ENCODE peak calls at places on chromosomes 7 and 10, in seven cellular contexts. One of them, this sample, is unnamed.
A peak's percentile ranks its signal among the peaks of the same experiment; 100 is the strongest.

GRCh38 chr7:77531038-77531437 is 6.1 kb upstream of the PTPN12 start:
- DNase-seq in spleen: no peak
- DNase-seq in CD14-positive monocyte: no peak
- DNase-seq in astrocyte of the spinal cord: no peak
- DNase-seq in GM10248: peak; percentile 19
- DNase-seq in astrocyte of the cerebellum: no peak
- DNase-seq in AG04449: no peak
- DNase-seq in this sample: no peak

GRCh38 chr7:20033621-20034200 is 183.5 kb downstream of the MACC1 start:
- DNase-seq in spleen: no peak
- DNase-seq in CD14-positive monocyte: no peak
- DNase-seq in astrocyte of the spinal cord: peak; percentile 56
- DNase-seq in GM10248: no peak
- DNase-seq in astrocyte of the cerebellum: no peak
- DNase-seq in AG04449: peak; percentile 73
- DNase-seq in this sample: no peak

GRCh38 chr10:30155401-30155800 is 96.0 kb upstream of the JCAD start:
- DNase-seq in spleen: no peak
- DNase-seq in CD14-positive monocyte: no peak
- DNase-seq in astrocyte of the spinal cord: peak; percentile 85
- DNase-seq in GM10248: no peak
- DNase-seq in astrocyte of the cerebellum: peak; percentile 85
- DNase-seq in AG04449: no peak
- DNase-seq in this sample: peak; percentile 44

GRCh38 chr7:149883452-149883861 is 9.7 kb downstream of the ATP6V0E2 start:
- DNase-seq in spleen: no peak
- DNase-seq in CD14-positive monocyte: peak; percentile 40
- DNase-seq in astrocyte of the spinal cord: peak; percentile 35
- DNase-seq in GM10248: peak; percentile 70
- DNase-seq in astrocyte of the cerebellum: peak; percentile 16
- DNase-seq in AG04449: no peak
- DNase-seq in this sample: peak; percentile 64

GRCh38 chr7:134935701-134936100 is 50.6 kb upstream of the AGBL3 start:
- DNase-seq in spleen: no peak
- DNase-seq in CD14-positive monocyte: no peak
- DNase-seq in astrocyte of the spinal cord: peak; percentile 34
- DNase-seq in GM10248: no peak
- DNase-seq in astrocyte of the cerebellum: peak; percentile 23
- DNase-seq in AG04449: no peak
- DNase-seq in this sample: no peak

GRCh38 chr10:75431180-75432111 is at the start of gene LRMDA:
- DNase-seq in spleen: peak; percentile 90
- DNase-seq in CD14-positive monocyte: peak; percentile 59
- DNase-seq in astrocyte of the spinal cord: no peak
- DNase-seq in GM10248: peak; percentile 34
- DNase-seq in astrocyte of the cerebellum: no peak
- DNase-seq in AG04449: no peak
- DNase-seq in this sample: peak; percentile 70

GRCh38 chr7:105118612-105119600 is 104.9 kb downstream of the KMT2E start:
- DNase-seq in spleen: no peak
- DNase-seq in CD14-positive monocyte: no peak
- DNase-seq in astrocyte of the spinal cord: no peak
- DNase-seq in GM10248: no peak
- DNase-seq in astrocyte of the cerebellum: no peak
- DNase-seq in AG04449: no peak
- DNase-seq in this sample: peak; percentile 8

GRCh38 chr10:113216068-113216467 is 266.0 kb downstream of the TCF7L2 start:
- DNase-seq in spleen: no peak
- DNase-seq in CD14-positive monocyte: no peak
- DNase-seq in astrocyte of the spinal cord: peak; percentile 20
- DNase-seq in GM10248: no peak
- DNase-seq in astrocyte of the cerebellum: no peak
- DNase-seq in AG04449: no peak
- DNase-seq in this sample: no peak

GRCh38 chr10:122029503-122030199 is 40.7 kb downstream of the TACC2 start:
- DNase-seq in spleen: no peak
- DNase-seq in CD14-positive monocyte: no peak
- DNase-seq in astrocyte of the spinal cord: no peak
- DNase-seq in GM10248: no peak
- DNase-seq in astrocyte of the cerebellum: no peak
- DNase-seq in AG04449: no peak
- DNase-seq in this sample: no peak
- TF ChIP-seq CTCF in spleen: no peak
- TF ChIP-seq CTCF in CD14-positive monocyte: no peak
- TF ChIP-seq CTCF in astrocyte of the spinal cord: no peak
- TF ChIP-seq CTCF in GM10248: no peak
- TF ChIP-seq CTCF in astrocyte of the cerebellum: peak; percentile 26
- TF ChIP-seq CTCF in AG04449: no peak
- TF ChIP-seq CTCF in this sample: no peak

DNA sequence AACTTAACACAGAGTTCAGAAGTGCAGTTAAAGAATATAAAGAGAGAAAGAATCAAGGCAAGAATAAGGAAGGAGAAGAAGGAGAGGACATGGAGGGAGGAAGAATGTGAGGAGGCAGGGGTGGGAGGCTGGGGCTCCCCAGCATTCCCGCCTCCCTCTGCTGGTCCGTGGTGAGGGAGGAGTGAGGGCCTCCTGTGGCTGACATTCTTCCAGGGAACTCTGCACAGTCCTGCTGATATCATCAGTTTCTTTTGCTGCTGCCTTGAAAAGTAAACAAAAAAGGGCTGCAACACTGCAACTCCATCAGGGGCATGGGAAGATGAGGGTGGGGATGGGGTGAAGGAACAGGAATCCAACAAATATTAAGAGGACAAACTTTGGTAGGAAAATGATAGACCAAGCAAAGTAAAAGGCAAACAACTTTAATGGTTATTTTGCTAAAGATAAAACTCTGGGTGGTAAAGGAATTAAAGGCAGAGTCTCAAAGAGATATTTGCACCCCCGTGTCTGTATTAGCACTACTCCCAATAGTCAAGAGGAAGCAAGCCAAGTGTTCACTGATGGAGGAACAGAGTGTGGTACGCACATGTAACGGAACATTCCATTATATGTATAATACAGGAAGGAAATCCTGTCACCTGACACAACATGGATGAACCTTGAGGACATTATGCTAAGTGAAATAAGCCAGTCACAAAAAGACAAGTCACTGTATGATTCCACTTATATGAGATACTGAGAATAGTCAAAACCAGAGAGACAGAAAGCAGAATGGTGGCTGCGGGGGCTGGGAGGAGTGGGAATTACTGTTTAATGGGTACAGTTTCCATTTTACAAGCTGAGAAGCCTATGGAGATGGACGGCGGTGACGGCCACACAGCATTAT is 8.0 kb upstream of the SPOCK2 start:
- DNase-seq in spleen: no peak
- DNase-seq in CD14-positive monocyte: no peak
- DNase-seq in astrocyte of the spinal cord: peak; percentile 70
- DNase-seq in GM10248: no peak
- DNase-seq in astrocyte of the cerebellum: peak; percentile 37
- DNase-seq in AG04449: peak; percentile 1
- DNase-seq in this sample: no peak
- TF ChIP-seq CTCF in spleen: no peak
- TF ChIP-seq CTCF in CD14-positive monocyte: no peak
- TF ChIP-seq CTCF in astrocyte of the spinal cord: peak; percentile 15
- TF ChIP-seq CTCF in GM10248: no peak
- TF ChIP-seq CTCF in astrocyte of the cerebellum: peak; percentile 19
- TF ChIP-seq CTCF in AG04449: peak; percentile 21
- TF ChIP-seq CTCF in this sample: no peak

GRCh38 chr10:133274751-133275682 is 1.7 kb downstream of the ADAM8 start:
- DNase-seq in spleen: peak; percentile 94
- DNase-seq in CD14-positive monocyte: peak; percentile 89
- DNase-seq in astrocyte of the spinal cord: no peak
- DNase-seq in GM10248: peak; percentile 88
- DNase-seq in astrocyte of the cerebellum: no peak
- DNase-seq in AG04449: no peak
- DNase-seq in this sample: peak; percentile 93
- TF ChIP-seq CTCF in spleen: no peak
- TF ChIP-seq CTCF in CD14-positive monocyte: no peak
- TF ChIP-seq CTCF in astrocyte of the spinal cord: peak; percentile 24
- TF ChIP-seq CTCF in GM10248: no peak
- TF ChIP-seq CTCF in astrocyte of the cerebellum: no peak
- TF ChIP-seq CTCF in AG04449: peak; percentile 4
- TF ChIP-seq CTCF in this sample: no peak

GRCh38 chr10:31314256-31315183 is 4.5 kb upstream of the ZEB1 start:
- DNase-seq in spleen: no peak
- DNase-seq in CD14-positive monocyte: no peak
- DNase-seq in astrocyte of the spinal cord: peak; percentile 31
- DNase-seq in GM10248: no peak
- DNase-seq in astrocyte of the cerebellum: no peak
- DNase-seq in AG04449: no peak
- DNase-seq in this sample: no peak
- TF ChIP-seq CTCF in spleen: no peak
- TF ChIP-seq CTCF in CD14-positive monocyte: no peak
- TF ChIP-seq CTCF in astrocyte of the spinal cord: no peak
- TF ChIP-seq CTCF in GM10248: no peak
- TF ChIP-seq CTCF in astrocyte of the cerebellum: no peak
- TF ChIP-seq CTCF in AG04449: no peak
- TF ChIP-seq CTCF in this sample: no peak

DNA sequence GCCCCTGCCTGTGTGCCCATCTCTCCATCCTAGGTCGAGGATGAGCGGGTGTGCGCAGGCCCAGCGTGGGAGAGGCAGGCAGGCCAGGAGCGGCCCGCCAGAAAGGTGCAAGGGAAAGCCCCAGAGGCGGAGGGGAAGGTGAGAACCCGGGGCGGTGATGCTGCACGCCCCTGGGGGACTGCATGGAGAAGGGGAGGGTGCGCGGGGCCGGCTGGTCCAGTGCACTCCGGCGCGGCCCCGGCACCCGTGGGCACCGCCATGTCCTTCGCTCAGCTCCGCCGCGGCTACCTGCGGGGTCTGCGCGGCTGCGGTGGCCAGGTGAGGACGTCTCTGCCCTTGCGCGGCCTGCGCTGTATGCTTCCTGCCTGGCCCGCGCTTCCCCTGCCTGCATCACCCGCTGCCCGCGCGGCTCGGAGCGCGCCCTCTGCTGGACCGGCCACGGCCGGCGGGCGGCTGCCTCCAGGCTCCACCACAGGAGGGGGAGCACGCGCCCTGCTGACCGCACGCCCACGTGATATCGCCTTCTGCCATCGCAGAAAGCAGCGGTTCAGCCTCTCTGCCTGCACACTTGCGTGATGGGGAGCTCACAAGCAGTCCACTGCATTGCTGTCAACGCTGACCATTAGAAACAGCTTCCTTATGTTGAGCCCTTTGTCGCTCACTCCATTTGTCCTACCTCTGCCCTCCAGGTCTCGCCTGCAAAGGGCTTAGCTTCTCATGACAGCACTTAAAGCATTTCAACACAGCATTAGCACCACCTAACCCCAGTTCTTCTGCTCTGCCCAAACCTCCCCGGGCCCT is 73.9 kb downstream of the CXCL12 start:
- DNase-seq in spleen: peak; percentile 91
- DNase-seq in CD14-positive monocyte: peak; percentile 55
- DNase-seq in astrocyte of the spinal cord: peak; percentile 75
- DNase-seq in GM10248: peak; percentile 83
- DNase-seq in astrocyte of the cerebellum: no peak
- DNase-seq in AG04449: no peak
- DNase-seq in this sample: peak; percentile 89
- TF ChIP-seq CTCF in spleen: peak; percentile 91
- TF ChIP-seq CTCF in CD14-positive monocyte: peak; percentile 80
- TF ChIP-seq CTCF in astrocyte of the spinal cord: peak; percentile 69
- TF ChIP-seq CTCF in GM10248: peak; percentile 90
- TF ChIP-seq CTCF in astrocyte of the cerebellum: peak; percentile 80
- TF ChIP-seq CTCF in AG04449: peak; percentile 91
- TF ChIP-seq CTCF in this sample: peak; percentile 97

DNA sequence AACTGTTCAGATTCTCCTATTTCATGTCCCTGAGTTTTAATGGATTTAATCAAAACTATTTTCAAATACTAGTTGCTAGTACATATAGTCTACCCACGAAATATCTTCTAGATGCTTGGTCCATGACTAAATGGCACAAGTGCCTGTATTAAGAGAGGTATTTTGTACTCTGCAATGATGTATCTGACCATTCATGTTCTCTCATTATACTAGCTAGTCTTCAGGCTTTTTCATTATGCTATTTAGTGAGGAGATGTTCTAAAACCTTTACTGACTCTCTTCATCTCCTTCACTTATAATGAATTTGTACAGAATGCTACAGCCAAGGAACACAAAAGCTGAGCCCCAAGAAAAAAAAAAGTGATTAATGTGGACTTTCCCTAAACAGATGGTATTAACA is 222.5 kb downstream of the AHR start:
- DNase-seq in spleen: no peak
- DNase-seq in CD14-positive monocyte: no peak
- DNase-seq in astrocyte of the spinal cord: no peak
- DNase-seq in GM10248: no peak
- DNase-seq in astrocyte of the cerebellum: no peak
- DNase-seq in AG04449: no peak
- DNase-seq in this sample: no peak
- TF ChIP-seq CTCF in spleen: no peak
- TF ChIP-seq CTCF in CD14-positive monocyte: no peak
- TF ChIP-seq CTCF in astrocyte of the spinal cord: no peak
- TF ChIP-seq CTCF in GM10248: no peak
- TF ChIP-seq CTCF in astrocyte of the cerebellum: no peak
- TF ChIP-seq CTCF in AG04449: no peak
- TF ChIP-seq CTCF in this sample: no peak

GRCh38 chr7:36659638-36660341 is 64.5 kb downstream of the AOAH start:
- DNase-seq in spleen: no peak
- DNase-seq in CD14-positive monocyte: no peak
- DNase-seq in astrocyte of the spinal cord: no peak
- DNase-seq in GM10248: no peak
- DNase-seq in astrocyte of the cerebellum: no peak
- DNase-seq in AG04449: no peak
- DNase-seq in this sample: no peak
- TF ChIP-seq CTCF in spleen: no peak
- TF ChIP-seq CTCF in CD14-positive monocyte: no peak
- TF ChIP-seq CTCF in astrocyte of the spinal cord: no peak
- TF ChIP-seq CTCF in GM10248: no peak
- TF ChIP-seq CTCF in astrocyte of the cerebellum: no peak
- TF ChIP-seq CTCF in AG04449: no peak
- TF ChIP-seq CTCF in this sample: no peak

DNA sequence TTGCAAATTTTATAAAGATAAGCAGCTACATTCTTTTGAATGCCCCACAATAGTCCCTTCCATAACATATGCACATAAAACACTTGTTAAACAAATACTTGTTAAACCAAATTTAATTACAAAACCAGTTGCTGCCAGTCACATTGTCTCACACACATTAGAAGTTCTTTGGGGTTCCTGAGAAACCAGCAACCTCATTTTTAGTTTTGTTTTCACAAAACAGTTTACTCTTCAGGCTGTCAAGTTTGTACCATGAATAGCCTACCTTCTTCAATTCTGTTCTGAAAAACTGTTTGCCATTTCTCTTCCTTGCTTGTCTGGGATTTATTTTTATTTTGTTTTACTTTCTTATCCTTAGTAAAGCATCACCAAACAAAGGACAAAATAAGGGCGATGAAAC is 176.5 kb upstream of the PHF14 start:
- DNase-seq in spleen: no peak
- DNase-seq in CD14-positive monocyte: no peak
- DNase-seq in astrocyte of the spinal cord: no peak
- DNase-seq in GM10248: no peak
- DNase-seq in astrocyte of the cerebellum: no peak
- DNase-seq in AG04449: no peak
- DNase-seq in this sample: no peak
- TF ChIP-seq CTCF in spleen: no peak
- TF ChIP-seq CTCF in CD14-positive monocyte: no peak
- TF ChIP-seq CTCF in astrocyte of the spinal cord: no peak
- TF ChIP-seq CTCF in GM10248: no peak
- TF ChIP-seq CTCF in astrocyte of the cerebellum: no peak
- TF ChIP-seq CTCF in AG04449: no peak
- TF ChIP-seq CTCF in this sample: no peak